ENCODE peak calls at places on chromosome 11, in six cellular contexts. One of them, this sample, is unnamed.

GRCh38 chr11:117826832-117827231 is 2.3 kb upstream of the FXYD2 start:
- DNase-seq in HFF-Myc: no peak
- DNase-seq in left ventricle myocardium inferior: no peak
- DNase-seq in Peyer's patch: peak; percentile 13
- DNase-seq in dorsolateral prefrontal cortex: no peak
- DNase-seq in lower lobe of right lung: no peak
- DNase-seq in this sample: no peak

GRCh38 chr11:132064987-132065620 is 694.7 kb downstream of the NTM start:
- DNase-seq in lower lobe of right lung: no peak
- DNase-seq in dorsolateral prefrontal cortex: peak; percentile 58
- DNase-seq in left ventricle myocardium inferior: no peak
- DNase-seq in Peyer's patch: no peak
- DNase-seq in HFF-Myc: peak; percentile 78
- DNase-seq in this sample: no peak

GRCh38 chr11:116640641-116641402 is 132.0 kb downstream of the BUD13 start:
- DNase-seq in left ventricle myocardium inferior: no peak
- DNase-seq in Peyer's patch: no peak
- DNase-seq in lower lobe of right lung: no peak
- DNase-seq in dorsolateral prefrontal cortex: no peak
- DNase-seq in HFF-Myc: no peak
- DNase-seq in this sample: no peak

GRCh38 chr11:112273066-112273465 is 12.4 kb upstream of the PLET1 start:
- DNase-seq in HFF-Myc: no peak
- DNase-seq in Peyer's patch: no peak
- DNase-seq in dorsolateral prefrontal cortex: no peak
- DNase-seq in left ventricle myocardium inferior: no peak
- DNase-seq in lower lobe of right lung: no peak
- DNase-seq in this sample: no peak

GRCh38 chr11:68825603-68826002 is 16.1 kb downstream of the CPT1A start:
- DNase-seq in left ventricle myocardium inferior: no peak
- DNase-seq in lower lobe of right lung: no peak
- DNase-seq in dorsolateral prefrontal cortex: no peak
- DNase-seq in Peyer's patch: peak; percentile 80
- DNase-seq in HFF-Myc: no peak
- DNase-seq in this sample: no peak

GRCh38 chr11:57085604-57086003 is 96.1 kb upstream of the LRRC55 start:
- DNase-seq in dorsolateral prefrontal cortex: no peak
- DNase-seq in left ventricle myocardium inferior: no peak
- DNase-seq in Peyer's patch: no peak
- DNase-seq in lower lobe of right lung: no peak
- DNase-seq in HFF-Myc: no peak
- DNase-seq in this sample: no peak

GRCh38 chr11:70255717-70256116 is 14.8 kb upstream of the PPFIA1 start:
- DNase-seq in Peyer's patch: no peak
- DNase-seq in left ventricle myocardium inferior: no peak
- DNase-seq in lower lobe of right lung: no peak
- DNase-seq in dorsolateral prefrontal cortex: no peak
- DNase-seq in HFF-Myc: no peak
- DNase-seq in this sample: no peak

GRCh38 chr11:81673001-81673400 is 1060.7 kb downstream of the FAM181B start:
- DNase-seq in HFF-Myc: no peak
- DNase-seq in dorsolateral prefrontal cortex: no peak
- DNase-seq in left ventricle myocardium inferior: no peak
- DNase-seq in lower lobe of right lung: no peak
- DNase-seq in Peyer's patch: no peak
- DNase-seq in this sample: no peak

GRCh38 chr11:56890584-56891305 is 98.0 kb upstream of the OR5AK2 start:
- DNase-seq in lower lobe of right lung: no peak
- DNase-seq in left ventricle myocardium inferior: no peak
- DNase-seq in HFF-Myc: no peak
- DNase-seq in dorsolateral prefrontal cortex: no peak
- DNase-seq in Peyer's patch: no peak
- DNase-seq in this sample: no peak

GRCh38 chr11:71186861-71187260 is 65.5 kb downstream of the SHANK2 start:
- DNase-seq in dorsolateral prefrontal cortex: no peak
- DNase-seq in lower lobe of right lung: no peak
- DNase-seq in left ventricle myocardium inferior: no peak
- DNase-seq in HFF-Myc: no peak
- DNase-seq in Peyer's patch: no peak
- DNase-seq in this sample: no peak

GRCh38 chr11:116833491-116833815 is 3.7 kb downstream of the APOC3 start:
- DNase-seq in lower lobe of right lung: no peak
- DNase-seq in dorsolateral prefrontal cortex: no peak
- DNase-seq in Peyer's patch: no peak
- DNase-seq in HFF-Myc: no peak
- DNase-seq in left ventricle myocardium inferior: no peak
- DNase-seq in this sample: no peak

GRCh38 chr11:41872458-41872857 is 413.0 kb upstream of the LRRC4C start:
- DNase-seq in Peyer's patch: no peak
- DNase-seq in dorsolateral prefrontal cortex: no peak
- DNase-seq in lower lobe of right lung: no peak
- DNase-seq in left ventricle myocardium inferior: no peak
- DNase-seq in HFF-Myc: no peak
- DNase-seq in this sample: no peak

GRCh38 chr11:41879186-41879738 is 419.8 kb upstream of the LRRC4C start:
- DNase-seq in HFF-Myc: no peak
- DNase-seq in left ventricle myocardium inferior: no peak
- DNase-seq in Peyer's patch: no peak
- DNase-seq in dorsolateral prefrontal cortex: no peak
- DNase-seq in lower lobe of right lung: no peak
- DNase-seq in this sample: no peak

GRCh38 chr11:41878158-41878557 is 418.7 kb upstream of the LRRC4C start:
- DNase-seq in left ventricle myocardium inferior: no peak
- DNase-seq in HFF-Myc: no peak
- DNase-seq in lower lobe of right lung: no peak
- DNase-seq in dorsolateral prefrontal cortex: no peak
- DNase-seq in Peyer's patch: no peak
- DNase-seq in this sample: no peak
- TF ChIP-seq CTCF in left ventricle myocardium inferior: no peak
- TF ChIP-seq CTCF in HFF-Myc: no peak
- TF ChIP-seq CTCF in lower lobe of right lung: no peak
- TF ChIP-seq CTCF in dorsolateral prefrontal cortex: no peak
- TF ChIP-seq CTCF in Peyer's patch: no peak
- TF ChIP-seq CTCF in this sample: no peak

GRCh38 chr11:102325088-102325487 is 7.8 kb downstream of the BIRC3 start:
- DNase-seq in left ventricle myocardium inferior: no peak
- DNase-seq in lower lobe of right lung: no peak
- DNase-seq in HFF-Myc: no peak
- DNase-seq in Peyer's patch: no peak
- DNase-seq in dorsolateral prefrontal cortex: no peak
- DNase-seq in this sample: no peak
- TF ChIP-seq CTCF in left ventricle myocardium inferior: no peak
- TF ChIP-seq CTCF in lower lobe of right lung: no peak
- TF ChIP-seq CTCF in HFF-Myc: no peak
- TF ChIP-seq CTCF in Peyer's patch: no peak
- TF ChIP-seq CTCF in dorsolateral prefrontal cortex: no peak
- TF ChIP-seq CTCF in this sample: no peak

GRCh38 chr11:120314861-120315260 is 10.2 kb upstream of the TLCD5 start:
- DNase-seq in left ventricle myocardium inferior: no peak
- DNase-seq in HFF-Myc: no peak
- DNase-seq in lower lobe of right lung: no peak
- DNase-seq in Peyer's patch: no peak
- DNase-seq in dorsolateral prefrontal cortex: no peak
- DNase-seq in this sample: no peak
- TF ChIP-seq CTCF in left ventricle myocardium inferior: no peak
- TF ChIP-seq CTCF in HFF-Myc: no peak
- TF ChIP-seq CTCF in lower lobe of right lung: no peak
- TF ChIP-seq CTCF in Peyer's patch: no peak
- TF ChIP-seq CTCF in dorsolateral prefrontal cortex: no peak
- TF ChIP-seq CTCF in this sample: no peak

DNA sequence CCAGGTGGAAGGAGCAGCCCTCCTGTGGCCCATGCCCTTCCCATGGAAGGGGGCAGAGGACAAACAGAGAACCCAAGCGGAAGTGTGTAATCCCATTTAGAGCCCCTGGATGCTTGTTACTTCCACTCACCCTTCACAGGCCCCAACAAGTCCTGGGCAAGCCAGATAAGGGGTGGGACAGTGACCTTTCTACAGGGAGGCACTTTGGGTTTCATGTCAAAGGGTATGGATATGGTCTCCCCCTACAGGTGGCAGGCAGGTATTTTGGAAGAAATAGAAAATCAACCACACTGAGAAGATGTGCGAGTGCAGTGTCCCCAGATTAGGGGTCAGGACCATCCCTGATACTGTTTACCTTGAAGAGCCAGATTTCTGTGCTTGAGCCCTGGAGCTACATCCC is 11.4 kb downstream of the MPEG1 start:
- DNase-seq in HFF-Myc: no peak
- DNase-seq in lower lobe of right lung: no peak
- DNase-seq in dorsolateral prefrontal cortex: no peak
- DNase-seq in Peyer's patch: no peak
- DNase-seq in left ventricle myocardium inferior: no peak
- DNase-seq in this sample: no peak
- TF ChIP-seq CTCF in HFF-Myc: no peak
- TF ChIP-seq CTCF in lower lobe of right lung: peak; percentile 30
- TF ChIP-seq CTCF in dorsolateral prefrontal cortex: no peak
- TF ChIP-seq CTCF in Peyer's patch: peak; percentile 28
- TF ChIP-seq CTCF in left ventricle myocardium inferior: peak; percentile 8
- TF ChIP-seq CTCF in this sample: peak; percentile 22

GRCh38 chr11:12692238-12693074 is 18.2 kb downstream of the TEAD1 start:
- DNase-seq in lower lobe of right lung: peak; percentile 77
- DNase-seq in HFF-Myc: peak; percentile 89
- DNase-seq in left ventricle myocardium inferior: peak; percentile 85
- DNase-seq in dorsolateral prefrontal cortex: peak; percentile 47
- DNase-seq in Peyer's patch: peak; percentile 87
- DNase-seq in this sample: no peak
- TF ChIP-seq CTCF in lower lobe of right lung: no peak
- TF ChIP-seq CTCF in HFF-Myc: no peak
- TF ChIP-seq CTCF in left ventricle myocardium inferior: no peak
- TF ChIP-seq CTCF in dorsolateral prefrontal cortex: no peak
- TF ChIP-seq CTCF in Peyer's patch: no peak
- TF ChIP-seq CTCF in this sample: no peak

DNA sequence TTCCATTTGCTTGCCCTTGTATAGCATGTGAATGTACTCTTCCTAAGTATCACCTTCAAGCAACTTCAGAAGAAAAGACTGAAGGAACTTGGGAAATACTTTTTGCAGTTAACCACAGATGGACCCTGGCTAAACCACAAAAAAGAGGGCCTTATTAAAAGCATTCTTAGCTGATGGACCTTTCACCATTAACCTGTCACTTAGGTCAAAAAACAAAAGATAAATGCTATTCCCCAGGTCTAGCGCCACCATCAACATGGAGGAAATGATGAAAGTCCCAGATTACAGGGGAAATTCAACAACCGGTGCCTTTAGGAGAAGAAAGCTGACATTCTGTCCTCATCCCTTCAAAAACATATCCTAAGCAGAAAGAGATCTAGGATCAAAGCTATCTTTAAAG is 29.5 kb downstream of the STK33 start:
- DNase-seq in lower lobe of right lung: no peak
- DNase-seq in dorsolateral prefrontal cortex: no peak
- DNase-seq in left ventricle myocardium inferior: no peak
- DNase-seq in Peyer's patch: no peak
- DNase-seq in HFF-Myc: no peak
- DNase-seq in this sample: no peak
- TF ChIP-seq CTCF in lower lobe of right lung: no peak
- TF ChIP-seq CTCF in dorsolateral prefrontal cortex: no peak
- TF ChIP-seq CTCF in left ventricle myocardium inferior: no peak
- TF ChIP-seq CTCF in Peyer's patch: no peak
- TF ChIP-seq CTCF in HFF-Myc: no peak
- TF ChIP-seq CTCF in this sample: no peak

GRCh38 chr11:104873252-104873651 is 25.0 kb downstream of the CASP12 start:
- DNase-seq in HFF-Myc: no peak
- DNase-seq in Peyer's patch: no peak
- DNase-seq in left ventricle myocardium inferior: no peak
- DNase-seq in lower lobe of right lung: no peak
- DNase-seq in dorsolateral prefrontal cortex: no peak
- DNase-seq in this sample: no peak
- TF ChIP-seq CTCF in HFF-Myc: peak; percentile 25
- TF ChIP-seq CTCF in Peyer's patch: no peak
- TF ChIP-seq CTCF in left ventricle myocardium inferior: no peak
- TF ChIP-seq CTCF in lower lobe of right lung: no peak
- TF ChIP-seq CTCF in dorsolateral prefrontal cortex: no peak
- TF ChIP-seq CTCF in this sample: no peak

GRCh38 chr11:95790933-95791247 is 592 bp downstream of the CEP57 start:
- DNase-seq in HFF-Myc: peak; percentile 27
- DNase-seq in dorsolateral prefrontal cortex: peak; percentile 47
- DNase-seq in left ventricle myocardium inferior: peak; percentile 43
- DNase-seq in lower lobe of right lung: peak; percentile 86
- DNase-seq in Peyer's patch: peak; percentile 77
- DNase-seq in this sample: peak; percentile 22

GRCh38 chr11:95789506-95790122 is at the start of gene FAM76B:
- DNase-seq in left ventricle myocardium inferior: peak; percentile 96
- DNase-seq in Peyer's patch: peak; percentile 98
- DNase-seq in lower lobe of right lung: peak; percentile 97
- DNase-seq in dorsolateral prefrontal cortex: peak; percentile 97
- DNase-seq in HFF-Myc: peak; percentile 98
- DNase-seq in this sample: peak; percentile 93

GRCh38 chr11:95791385-95792033 is 1.2 kb downstream of the CEP57 start:
- DNase-seq in dorsolateral prefrontal cortex: no peak
- DNase-seq in lower lobe of right lung: no peak
- DNase-seq in left ventricle myocardium inferior: no peak
- DNase-seq in HFF-Myc: no peak
- DNase-seq in Peyer's patch: no peak
- DNase-seq in this sample: no peak

GRCh38 chr11:95790123-95790932 is at the start of gene CEP57:
- DNase-seq in left ventricle myocardium inferior: peak; percentile 90
- DNase-seq in dorsolateral prefrontal cortex: peak; percentile 91
- DNase-seq in lower lobe of right lung: peak; percentile 95
- DNase-seq in HFF-Myc: peak; percentile 94
- DNase-seq in Peyer's patch: peak; percentile 92
- DNase-seq in this sample: peak; percentile 92

GRCh38 chr11:95788921-95789505 is 569 bp downstream of the FAM76B start:
- DNase-seq in lower lobe of right lung: no peak
- DNase-seq in Peyer's patch: no peak
- DNase-seq in HFF-Myc: peak; percentile 29
- DNase-seq in left ventricle myocardium inferior: no peak
- DNase-seq in dorsolateral prefrontal cortex: peak; percentile 28
- DNase-seq in this sample: peak; percentile 17
- TF ChIP-seq CTCF in lower lobe of right lung: no peak
- TF ChIP-seq CTCF in Peyer's patch: no peak
- TF ChIP-seq CTCF in HFF-Myc: peak; percentile 28
- TF ChIP-seq CTCF in left ventricle myocardium inferior: peak; percentile 8
- TF ChIP-seq CTCF in dorsolateral prefrontal cortex: peak; percentile 25
- TF ChIP-seq CTCF in this sample: no peak

DNA sequence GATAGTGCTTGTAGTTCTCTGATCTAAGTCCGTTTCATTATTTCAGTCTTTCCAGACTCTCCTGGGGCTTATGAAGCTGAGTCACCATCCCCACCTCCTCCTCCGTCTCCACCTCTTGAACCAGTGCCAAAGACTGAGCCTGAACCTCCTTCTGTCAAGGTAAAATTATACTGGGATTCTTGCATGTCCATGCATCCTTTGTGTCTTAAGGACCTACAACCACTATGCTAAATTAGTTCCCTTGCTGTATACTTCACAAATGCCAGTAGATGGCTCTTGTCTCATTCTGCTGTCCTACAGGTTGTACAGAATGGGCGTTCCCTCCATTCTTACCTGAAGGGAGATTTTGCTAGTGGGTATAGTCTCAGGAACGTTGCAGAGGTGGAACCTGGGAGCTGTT is 42.2 kb downstream of the POLD3 start:
- DNase-seq in left ventricle myocardium inferior: no peak
- DNase-seq in lower lobe of right lung: no peak
- DNase-seq in HFF-Myc: no peak
- DNase-seq in Peyer's patch: no peak
- DNase-seq in dorsolateral prefrontal cortex: no peak
- DNase-seq in this sample: no peak
- TF ChIP-seq CTCF in left ventricle myocardium inferior: peak; percentile 57
- TF ChIP-seq CTCF in lower lobe of right lung: no peak
- TF ChIP-seq CTCF in HFF-Myc: no peak
- TF ChIP-seq CTCF in Peyer's patch: no peak
- TF ChIP-seq CTCF in dorsolateral prefrontal cortex: peak; percentile 30
- TF ChIP-seq CTCF in this sample: no peak

This sample was measured in GM10248.